ENCODE peak calls at places on chromosome 15, in five cellular contexts. L is GM12878, P is HepG2, A is K562, U is SK-N-SH. M is an unnamed sample. For H3K4me1, the result is how much of the 10 kb centered on the place peaks cover.

GRCh38 chr15:80747317-80748053 is 31.7 kb upstream of the CEMIP start:
- DNase-seq in U (no peak), A (no peak), P (no peak), L (no peak), M (no peak)

GRCh38 chr15:31977812-31978662 is 52.3 kb upstream of the CHRNA7 start:
- DNase-seq in L (no peak), U (peak), A (peak), P (peak), M (peak)

GRCh38 chr15:100918690-100919480 is at the start of gene LRRK1:
- DNase-seq in L (no peak), U (peak), P (no peak), A (peak), M (peak)

GRCh38 chr15:74964794-74965193 is 8.2 kb upstream of the RPP25 start:
- DNase-seq in P (no peak), L (no peak), A (no peak), U (no peak), M (no peak)

GRCh38 chr15:39919740-39920509 is at the start of gene GPR176:
- DNase-seq in A (no peak), U (peak), P (no peak), L (no peak), M (peak)

GRCh38 chr15:100528833-100529428 is at the start of gene CERS3:
- DNase-seq in U (no peak), L (no peak), P (no peak), A (no peak), M (no peak)

GRCh38 chr15:59170295-59170881 is 36.3 kb upstream of the LDHAL6B start:
- DNase-seq in U (peak), A (no peak), L (no peak), P (peak), M (peak)

GRCh38 chr15:88622605-88622975 is 1.4 kb downstream of the AEN start:
- DNase-seq in U (no peak), L (no peak), P (no peak), A (no peak), M (no peak)

GRCh38 chr15:62454567-62455172 is 289.6 kb upstream of the C2CD4B start:
- DNase-seq in L (no peak), A (no peak), U (no peak), P (no peak), M (no peak)

GRCh38 chr15:75117993-75118392 is 83.7 kb upstream of the C15orf39 start:
- DNase-seq in A (no peak), U (no peak), L (no peak), P (no peak), M (no peak)

GRCh38 chr15:51818156-51818555 is 11.3 kb upstream of the TMOD3 start:
- DNase-seq in P (no peak), U (no peak), L (no peak), A (no peak), M (no peak)

GRCh38 chr15:49953421-49953820 is 165.6 kb downstream of the ATP8B4 start:
- DNase-seq in A (no peak), L (no peak), P (no peak), U (no peak), M (no peak)

GRCh38 chr15:61889706-61890105 is 170.5 kb downstream of the VPS13C start:
- DNase-seq in L (no peak), A (no peak), U (no peak), P (no peak), M (no peak)

GRCh38 chr15:33074942-33075341 is 119.6 kb downstream of the FMN1 start:
- DNase-seq in A (no peak), U (no peak), L (no peak), P (no peak), M (no peak)

GRCh38 chr15:100710744-100711478 is 108.5 kb downstream of the ASB7 start:
- DNase-seq in L (no peak), U (no peak), A (no peak), P (no peak), M (no peak)

GRCh38 chr15:70160267-70160666 is 62.5 kb upstream of the TLE3 start:
- DNase-seq in A (no peak), L (no peak), P (no peak), U (no peak), M (no peak)

GRCh38 chr15:48925714-48926223 is 38.0 kb downstream of the SHC4 start:
- DNase-seq in L (no peak), A (peak), P (peak), U (peak), M (peak)

GRCh38 chr15:31016446-31016915 is 25.1 kb upstream of the MTMR10 start:
- DNase-seq in L (no peak), A (no peak), P (no peak), U (no peak), M (no peak)

GRCh38 chr15:99504823-99505551 is 60.8 kb upstream of the MEF2A start:
- DNase-seq in P (peak), A (no peak), L (no peak), U (no peak), M (no peak)

GRCh38 chr15:25477816-25478215 is 39.0 kb upstream of the UBE3A start:
- DNase-seq in A (no peak), P (no peak), U (no peak), L (no peak), M (no peak)

GRCh38 chr15:101248274-101248673 is 3.6 kb downstream of the CHSY1 start:
- DNase-seq in L (no peak), P (no peak), A (no peak), U (no peak), M (no peak)

GRCh38 chr15:84749111-84749991 is 959 bp downstream of the ZNF592 start:
- DNase-seq in U (peak), L (no peak), A (peak), P (peak), M (peak)

GRCh38 chr15:57551717-57552677 is 39.7 kb upstream of the MYZAP start:
- DNase-seq in U (no peak), L (no peak), A (no peak), P (peak), M (peak)

GRCh38 chr15:83198476-83198875 is 9.1 kb downstream of the HDGFL3 start:
- DNase-seq in L (no peak), U (no peak), A (no peak), P (no peak), M (no peak)

DNA sequence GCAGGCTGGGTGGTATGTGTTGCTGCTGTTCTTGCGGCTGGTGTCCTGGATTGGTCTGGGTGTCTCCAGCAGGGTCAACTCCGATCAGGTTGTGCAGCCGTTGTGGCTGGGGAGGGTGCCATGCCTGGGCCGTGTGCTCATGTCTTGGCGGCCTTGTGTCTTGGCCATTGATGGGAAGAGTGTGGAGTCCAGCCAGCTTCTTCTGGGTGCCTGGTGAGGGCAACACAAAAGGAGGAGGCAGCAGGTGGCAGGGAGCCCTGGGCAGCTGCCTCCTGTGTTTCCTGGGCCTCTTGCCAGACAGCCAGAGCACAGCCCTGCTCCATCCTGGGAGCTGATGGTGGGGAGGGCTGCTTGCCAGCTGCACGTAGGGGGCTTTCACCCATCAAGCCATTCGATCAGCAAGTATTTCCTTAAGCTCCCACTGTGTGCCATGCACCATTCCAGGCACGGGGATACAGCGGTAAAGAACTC is 4.3 kb downstream of the CHAC1 start:
- DNase-seq in L (no peak), P (no peak), U (peak), A (no peak), M (no peak)
- TF ChIP-seq REST in L (no peak), P (no peak), U (no peak), A (no peak), M (no peak)

DNA sequence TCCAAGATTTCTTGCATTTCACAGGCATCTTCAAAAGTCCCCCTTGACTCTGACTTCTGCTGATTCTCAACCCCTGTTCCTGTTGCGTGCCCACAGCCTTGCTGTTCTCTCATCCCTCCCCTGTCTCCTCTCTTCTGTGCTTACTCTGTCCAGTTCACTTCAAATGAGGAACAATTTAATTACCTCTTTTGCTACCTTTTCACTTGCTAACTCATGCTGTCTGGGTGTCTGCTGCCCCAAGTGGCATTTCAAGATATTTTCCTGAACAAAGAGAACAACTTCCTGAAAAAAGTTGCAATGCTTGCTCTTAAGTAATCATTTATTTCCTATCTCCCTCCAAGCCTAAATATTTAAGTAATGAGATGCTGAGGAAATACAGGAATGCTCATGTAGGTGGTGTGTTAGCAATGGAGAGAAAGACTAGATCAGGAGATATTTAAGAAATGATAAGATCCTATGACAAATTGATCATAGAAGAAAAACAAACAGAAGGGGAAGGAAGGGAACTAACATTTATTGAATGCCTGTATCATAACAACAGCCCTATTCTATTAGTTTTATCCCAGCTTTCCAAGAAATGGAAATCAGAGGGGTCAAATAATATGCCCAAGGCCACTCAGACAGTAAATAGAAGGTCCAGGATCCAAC is 42.2 kb downstream of the SV2B start:
- DNase-seq in P (peak), A (no peak), U (no peak), L (no peak), M (peak)
- TF ChIP-seq SMC3 in P (no peak), A (no peak), U (no peak), L (peak), M (no peak)

GRCh38 chr15:77576538-77576937 is 56.2 kb downstream of the LINGO1 start:
- DNase-seq in P (no peak), L (no peak), A (no peak), U (no peak), M (no peak)
- H3K4me1 ChIP-seq in P (under half), L (under half), A (under half), U (under half), M (under half)

DNA sequence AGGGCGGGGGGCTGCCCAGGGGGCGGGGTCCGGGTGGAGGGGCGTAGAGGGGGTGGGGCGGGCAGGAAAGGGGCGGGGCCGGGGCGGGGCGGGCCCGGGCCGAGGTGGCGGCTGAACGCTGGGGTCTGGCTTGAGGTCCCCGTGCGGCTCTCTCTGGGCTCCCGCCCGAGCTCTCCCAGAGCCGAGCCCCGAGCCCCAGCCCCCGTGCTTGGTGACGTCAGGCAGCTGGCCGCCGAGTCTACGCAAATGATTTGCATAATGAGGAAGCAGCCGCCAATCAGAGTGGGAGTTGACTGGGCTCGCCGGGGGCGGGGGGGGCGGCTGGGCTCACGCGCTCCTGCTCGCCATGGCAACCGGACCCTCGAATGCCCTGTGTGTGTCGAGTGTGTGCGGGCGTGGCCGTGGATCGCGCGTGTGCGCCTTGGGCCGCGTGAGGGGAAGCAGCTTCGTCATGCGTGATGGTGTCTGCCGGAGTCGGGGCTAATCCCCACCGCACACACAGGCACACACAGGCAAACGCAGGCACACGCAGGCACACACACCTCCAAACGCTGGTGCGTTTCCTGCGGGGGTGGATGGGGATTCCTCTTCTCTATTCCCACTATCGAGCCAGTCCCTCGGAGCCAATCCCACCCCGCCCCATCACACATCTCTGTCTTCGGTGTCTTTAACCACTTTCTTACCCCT is at the start of gene CELF6:
- DNase-seq in A (peak), L (peak), U (peak), P (no peak), M (peak)
- TF ChIP-seq REST in A (peak), L (no peak), U (peak), P (no peak), M (peak)

DNA sequence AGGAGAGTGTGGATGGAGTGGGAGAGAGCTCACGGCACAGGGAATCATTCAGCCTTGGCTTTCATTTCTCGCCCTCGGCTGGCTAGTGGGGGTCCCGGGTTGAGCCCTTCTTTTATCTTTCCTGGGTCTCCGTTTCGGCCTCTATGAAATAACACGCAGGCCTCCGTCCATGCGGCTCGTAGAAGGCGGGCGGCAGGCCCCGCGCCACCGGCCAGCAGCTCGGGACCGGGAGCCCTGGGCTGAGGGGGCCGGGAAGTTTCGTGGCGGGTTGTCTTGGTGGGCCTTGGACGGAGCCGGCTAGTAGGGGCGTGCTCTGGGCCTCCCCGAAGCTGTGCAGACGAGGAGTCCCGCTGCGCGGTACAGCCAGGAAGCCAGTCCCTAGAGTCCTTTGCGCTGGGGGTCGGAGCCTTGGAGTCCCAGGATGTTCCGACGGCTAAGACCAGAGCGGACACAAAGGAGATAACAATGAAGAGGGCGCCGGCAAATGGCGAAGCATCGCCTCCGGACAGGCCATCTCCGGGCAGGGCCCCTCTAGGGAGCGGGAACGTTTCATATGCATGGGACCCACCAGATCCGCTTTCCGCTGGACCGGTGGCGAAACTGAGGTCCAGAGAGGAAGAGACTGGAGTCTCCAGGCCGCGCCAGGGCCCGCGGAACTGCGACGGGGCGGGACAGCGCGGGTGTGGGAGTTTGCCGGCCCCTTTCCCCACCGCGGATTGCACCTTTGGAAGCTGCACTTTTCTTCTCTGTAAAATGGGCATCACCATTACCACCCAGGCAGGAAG is 4.3 kb downstream of the RNU6-1 start:
- DNase-seq in P (no peak), U (no peak), L (no peak), A (no peak), M (no peak)
- TF ChIP-seq SMC3 in P (no peak), U (no peak), L (no peak), A (no peak), M (no peak)

DNA sequence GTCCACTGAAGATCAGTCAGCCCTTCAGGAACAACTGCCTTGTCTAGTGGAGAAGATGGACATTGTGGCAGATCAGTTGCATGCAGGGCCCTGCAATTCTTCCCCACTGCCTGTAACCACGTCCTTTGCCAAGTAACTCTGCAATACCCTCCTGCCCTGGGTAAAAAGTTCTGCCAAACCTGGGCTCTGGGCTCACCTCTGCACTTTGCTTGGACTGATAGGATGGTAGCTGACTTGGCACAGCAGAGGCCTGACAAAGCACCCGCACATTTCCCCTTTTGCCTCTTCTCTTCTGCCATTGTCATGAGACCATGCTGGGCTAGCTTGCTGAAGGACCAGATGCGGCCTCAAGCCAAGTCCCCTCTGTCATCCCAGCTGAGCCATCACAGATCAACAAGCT is 122.3 kb downstream of the SMAD6 start:
- DNase-seq in U (no peak), P (no peak), L (no peak), A (no peak), M (no peak)
- H3K4me1 ChIP-seq in U (under half), P (under half), L (under half), A (under half), M (under half)

DNA sequence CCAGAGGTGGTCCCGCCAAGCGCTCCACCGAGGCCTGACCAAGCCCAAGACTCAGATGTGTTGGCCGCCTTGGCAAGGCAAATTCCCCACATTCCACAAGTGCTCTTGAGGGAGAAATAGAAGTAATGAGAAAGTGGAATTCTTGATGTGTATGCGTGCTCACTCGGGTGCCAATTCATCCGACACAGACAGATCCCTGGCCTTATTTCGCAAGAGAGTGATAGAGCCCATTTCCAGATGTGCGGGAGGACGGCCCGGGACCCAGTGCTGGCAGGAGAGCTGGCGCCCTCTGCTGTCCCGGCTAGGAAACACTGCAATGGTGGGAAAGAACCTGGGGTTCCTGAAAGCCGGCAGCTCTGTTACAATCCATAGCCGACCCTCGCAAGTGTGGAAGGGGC is 76.0 kb downstream of the HMG20A start:
- DNase-seq in P (peak), L (no peak), U (peak), A (peak), M (peak)
- TF ChIP-seq REST in P (no peak), L (no peak), U (no peak), A (no peak), M (no peak)

GRCh38 chr15:73716417-73716816 is 32.2 kb downstream of the CD276 start:
- DNase-seq in P (no peak), L (no peak), A (no peak), U (no peak), M (no peak)
- TF ChIP-seq SMC3 in P (no peak), L (no peak), A (no peak), U (no peak), M (no peak)